ENCODE peak calls at places on chromosome 13, in four cellular contexts. Q, H, R and F are unnamed samples.

GRCh38 chr13:40813662-40814454 is 24.4 kb downstream of the SLC25A15 start:
- DNase-seq in Q (peak; percentile 53), H (peak; percentile 24), R (no peak), F (no peak)

GRCh38 chr13:102856603-102857002 is 10.8 kb downstream of the ERCC5 start:
- DNase-seq in Q (no peak), H (peak; percentile 11), R (no peak), F (no peak)

GRCh38 chr13:35283856-35284255 is 192.6 kb downstream of the MAB21L1 start:
- DNase-seq in H (no peak), Q (peak; percentile 64), R (no peak), F (no peak)

GRCh38 chr13:69198706-69199105 is 908.9 kb upstream of the ATXN8OS start:
- DNase-seq in H (no peak), R (no peak), Q (no peak), F (no peak)

GRCh38 chr13:113013878-113014751 is 45.1 kb downstream of the MCF2L start:
- DNase-seq in R (no peak), Q (peak; percentile 50), H (no peak), F (no peak)

GRCh38 chr13:77815330-77815729 is 103.3 kb downstream of the EDNRB start:
- DNase-seq in Q (peak; percentile 42), R (no peak), H (no peak), F (no peak)

GRCh38 chr13:29434217-29434940 is 161.1 kb downstream of the SLC7A1 start:
- DNase-seq in H (no peak), R (no peak), Q (no peak), F (peak; percentile 23)

GRCh38 chr13:73767747-73768315 is 366.4 kb downstream of the KLF12 start:
- DNase-seq in H (no peak), Q (peak; percentile 27), R (no peak), F (no peak)

GRCh38 chr13:98515804-98516465 is 61.0 kb downstream of the STK24 start:
- DNase-seq in R (no peak), Q (no peak), H (no peak), F (no peak)

GRCh38 chr13:21361706-21362105 is 97.4 kb downstream of the ZDHHC20 start:
- DNase-seq in Q (no peak), R (no peak), H (no peak), F (no peak)

GRCh38 chr13:60226507-60226906 is 62.8 kb upstream of the DIAPH3 start:
- DNase-seq in R (no peak), Q (peak; percentile 30), H (peak; percentile 35), F (no peak)

GRCh38 chr13:46121033-46121432 is 16.2 kb upstream of the CPB2 start:
- DNase-seq in H (no peak), R (no peak), Q (no peak), F (no peak)